ENCODE peak calls at places on chromosome 14, in four cellular contexts. B is PC-3, I is T-cell, G is left lung. T is an unnamed sample.

GRCh38 chr14:99286761-99287160 is 14.8 kb upstream of the BCL11B start:
- ATAC-seq in B (no peak), I (no peak), G (no peak), T (no peak)

GRCh38 chr14:69484444-69485113 is at the start of gene PLEKHD1:
- ATAC-seq in B (peak), I (no peak), G (peak), T (peak)

GRCh38 chr14:61288228-61288627 is 7.1 kb upstream of the TMEM30B start:
- ATAC-seq in B (no peak), I (no peak), G (no peak), T (no peak)

GRCh38 chr14:52790011-52790755 is 1.2 kb downstream of the GNPNAT1 start:
- ATAC-seq in B (no peak), I (no peak), G (no peak), T (no peak)

GRCh38 chr14:69673578-69674305 is 62.3 kb downstream of the SUSD6 start:
- ATAC-seq in B (no peak), I (peak), G (peak), T (no peak)

GRCh38 chr14:104370256-104370870 is 209.2 kb upstream of the C14orf180 start:
- ATAC-seq in B (peak), I (no peak), G (peak), T (peak)

GRCh38 chr14:71651228-71651627 is 281.0 kb upstream of the RGS6 start:
- ATAC-seq in B (peak), I (no peak), G (peak), T (peak)

GRCh38 chr14:68164723-68165122 is 345.1 kb downstream of the RAD51B start:
- ATAC-seq in B (peak), I (no peak), G (peak), T (no peak)

GRCh38 chr14:99684356-99684952 is 356 bp downstream of the CYP46A1 start:
- ATAC-seq in B (peak), I (peak), G (peak), T (no peak)

GRCh38 chr14:75523771-75524171 is 1.5 kb downstream of the BATF start:
- ATAC-seq in B (peak), I (no peak), G (no peak), T (no peak)

GRCh38 chr14:36021030-36021422 is 155.5 kb downstream of the PTCSC3 start:
- ATAC-seq in B (no peak), I (no peak), G (no peak), T (no peak)

GRCh38 chr14:56855891-56856461 is 45.7 kb upstream of the OTX2 start:
- ATAC-seq in B (no peak), I (no peak), G (peak), T (no peak)

GRCh38 chr14:95054346-95055280 is 102.7 kb downstream of the DICER1 start:
- ATAC-seq in B (no peak), I (no peak), G (no peak), T (no peak)

GRCh38 chr14:68549057-68549421 is 243.8 kb downstream of the ZFP36L1 start:
- ATAC-seq in B (peak), I (no peak), G (peak), T (peak)

GRCh38 chr14:94839346-94839745 is 69.4 kb upstream of the GSC start:
- ATAC-seq in B (no peak), I (no peak), G (no peak), T (no peak)

GRCh38 chr14:104224516-104225281 is 86.3 kb downstream of the KIF26A start:
- ATAC-seq in B (no peak), I (no peak), G (peak), T (peak)

GRCh38 chr14:75267141-75267601 is 11.5 kb upstream of the FOS start:
- ATAC-seq in B (no peak), I (no peak), G (peak), T (peak)

GRCh38 chr14:88863167-88863566 is 38.7 kb downstream of the TTC8 start:
- ATAC-seq in B (no peak), I (no peak), G (no peak), T (no peak)

GRCh38 chr14:55279384-55279783 is 8.2 kb downstream of the FBXO34 start:
- ATAC-seq in B (no peak), I (no peak), G (no peak), T (no peak)